ENCODE peak calls at places on chromosome 11, in ten cellular contexts. X is astrocyte of the cerebellum; Z is sigmoid colon; O is Panc1; Q is bronchial epithelial cell; B is stimulated activated CD4-positive, alpha-beta T cell treated with anti-CD3 and anti-CD28 coated beads, Interleukin-2, amount 100 ng/mL, for 48 hours; H is posterior vena cava; D is iris pigment epithelial cell; L is HFF-Myc; K is neural progenitor cell. J is an unnamed sample.

GRCh38 chr11:47617417-47617809 is 23.2 kb upstream of the C1QTNF4 start:
- DNase-seq in X (peak), Z (no peak), O (no peak), Q (no peak), B (no peak), H (no peak), D (peak), L (no peak), K (no peak), J (no peak)

GRCh38 chr11:6601041-6601461 is 2.4 kb downstream of the RRP8 start:
- DNase-seq in X (no peak), Z (peak), O (no peak), Q (no peak), B (no peak), H (no peak), D (no peak), L (no peak), K (no peak), J (no peak)

GRCh38 chr11:128965485-128965884 is 22.8 kb upstream of the TP53AIP1 start:
- DNase-seq in X (no peak), Z (no peak), O (no peak), Q (no peak), B (no peak), H (no peak), D (peak), L (no peak), K (no peak), J (no peak)

GRCh38 chr11:113649311-113649710 is 56.8 kb downstream of the TMPRSS5 start:
- DNase-seq in X (no peak), Z (no peak), O (no peak), Q (no peak), B (no peak), H (no peak), D (no peak), L (no peak), K (no peak), J (no peak)

GRCh38 chr11:130894322-130895025 is 21.8 kb downstream of the SNX19 start:
- DNase-seq in X (peak), Z (peak), O (peak), Q (peak), B (peak), H (peak), D (peak), L (peak), K (peak), J (peak)

GRCh38 chr11:50267851-50268250 is 235.2 kb downstream of the OR4C45 start:
- DNase-seq in X (no peak), Z (no peak), O (no peak), Q (no peak), B (no peak), H (no peak), D (no peak), L (no peak), K (no peak), J (no peak)

GRCh38 chr11:47616726-47617416 is 22.7 kb upstream of the C1QTNF4 start:
- DNase-seq in X (peak), Z (peak), O (peak), Q (peak), B (no peak), H (no peak), D (peak), L (peak), K (peak), J (no peak)

GRCh38 chr11:36454551-36454950 is 55.5 kb downstream of the TRAF6 start:
- DNase-seq in X (no peak), Z (no peak), O (no peak), Q (no peak), B (no peak), H (no peak), D (no peak), L (no peak), K (no peak), J (no peak)